ENCODE peak calls at places on chromosomes 4 and X, in seven cellular contexts. W, C, I, Z, F, Y and P are unnamed samples.

GRCh38 chr4:173448919-173449641 is 50.2 kb upstream of the SCRG1 start:
- DNase-seq in W (peak; percentile 45), C (no peak), I (no peak), Z (no peak), F (no peak), Y (no peak), P (no peak)

GRCh38 chrX:2689773-2690666 is 1.1 kb upstream of the CD99 start:
- DNase-seq in W (no peak), C (no peak), I (no peak), Z (no peak), F (no peak), Y (peak; percentile 66), P (no peak)

GRCh38 chr4:141713185-141713584 is 76.8 kb downstream of the IL15 start:
- DNase-seq in W (no peak), C (no peak), I (no peak), Z (no peak), F (no peak), Y (no peak), P (no peak)

GRCh38 chrX:144916785-144917184 is 330.5 kb upstream of the SPANXN1 start:
- DNase-seq in W (no peak), C (no peak), I (no peak), Z (no peak), F (no peak), Y (no peak), P (no peak)

GRCh38 chr4:24078347-24078962 is 188.6 kb upstream of the PPARGC1A start:
- DNase-seq in W (no peak), C (no peak), I (no peak), Z (no peak), F (no peak), Y (no peak), P (no peak)

GRCh38 chrX:134520860-134521390 is 61.0 kb downstream of the HPRT1 start:
- DNase-seq in W (peak; percentile 38), C (no peak), I (no peak), Z (no peak), F (no peak), Y (peak; percentile 84), P (no peak)

GRCh38 chr4:1099684-1100335 is 13.6 kb downstream of the RNF212 start:
- DNase-seq in W (no peak), C (no peak), I (no peak), Z (no peak), F (no peak), Y (no peak), P (no peak)

GRCh38 chr4:52657630-52658501 is 1.2 kb downstream of the USP46 start:
- DNase-seq in W (no peak), C (no peak), I (no peak), Z (no peak), F (no peak), Y (peak; percentile 64), P (no peak)

GRCh38 chr4:6425336-6425735 is 47.1 kb downstream of the PPP2R2C start:
- DNase-seq in W (no peak), C (no peak), I (no peak), Z (no peak), F (no peak), Y (peak; percentile 54), P (peak; percentile 21)

GRCh38 chrX:48540015-48540350 is 469 bp downstream of the TBC1D25 start:
- DNase-seq in W (no peak), C (peak; percentile 10), I (peak; percentile 35), Z (peak; percentile 49), F (peak; percentile 38), Y (no peak), P (peak; percentile 57)

GRCh38 chrX:130171446-130172126 is at the start of gene RAB33A:
- DNase-seq in W (no peak), C (peak; percentile 28), I (peak; percentile 17), Z (peak; percentile 24), F (peak; percentile 46), Y (peak; percentile 73), P (peak; percentile 20)

GRCh38 chr4:168183717-168184571 is 91.6 kb downstream of the ANXA10 start:
- DNase-seq in W (no peak), C (no peak), I (no peak), Z (no peak), F (no peak), Y (peak; percentile 44), P (no peak)

GRCh38 chrX:80876877-80877276 is 67.2 kb upstream of the BRWD3 start:
- DNase-seq in W (peak; percentile 12), C (no peak), I (no peak), Z (no peak), F (no peak), Y (peak; percentile 39), P (no peak)

GRCh38 chrX:41922125-41922521 is 1.2 kb downstream of the CASK start:
- DNase-seq in W (no peak), C (no peak), I (peak; percentile 1), Z (no peak), F (no peak), Y (peak; percentile 52), P (no peak)

GRCh38 chr4:5051210-5051691 is at the start of gene STK32B:
- DNase-seq in W (peak; percentile 31), C (no peak), I (no peak), Z (no peak), F (no peak), Y (peak; percentile 95), P (no peak)

GRCh38 chr4:181650033-181650825 is 593.0 kb upstream of the TENM3 start:
- DNase-seq in W (no peak), C (no peak), I (no peak), Z (no peak), F (no peak), Y (no peak), P (no peak)

GRCh38 chrX:85611926-85612325 is 232.5 kb upstream of the POF1B start:
- DNase-seq in W (no peak), C (no peak), I (no peak), Z (no peak), F (no peak), Y (no peak), P (no peak)

GRCh38 chr4:38371391-38371851 is 292.6 kb upstream of the KLF3 start:
- DNase-seq in W (no peak), C (no peak), I (no peak), Z (no peak), F (no peak), Y (peak; percentile 70), P (no peak)

GRCh38 chr4:1207603-1208265 is 35.4 kb upstream of the SPON2 start:
- DNase-seq in W (no peak), C (no peak), I (no peak), Z (no peak), F (no peak), Y (peak; percentile 99), P (no peak)

GRCh38 chr4:124067031-124067430 is 645.5 kb downstream of the ANKRD50 start:
- DNase-seq in W (no peak), C (no peak), I (no peak), Z (no peak), F (no peak), Y (no peak), P (no peak)

GRCh38 chrX:40358994-40359393 is 221.8 kb upstream of the ATP6AP2 start:
- DNase-seq in W (no peak), C (no peak), I (no peak), Z (no peak), F (no peak), Y (no peak), P (no peak)

GRCh38 chr4:84916233-84916632 is 50.3 kb downstream of the WDFY3 start:
- DNase-seq in W (no peak), C (no peak), I (no peak), Z (no peak), F (no peak), Y (no peak), P (no peak)

GRCh38 chr4:110231869-110232268 is 33.5 kb upstream of the ELOVL6 start:
- DNase-seq in W (no peak), C (no peak), I (no peak), Z (no peak), F (no peak), Y (peak; percentile 14), P (no peak)

GRCh38 chr4:118979712-118980111 is 91.1 kb downstream of the SYNPO2 start:
- DNase-seq in W (no peak), C (no peak), I (no peak), Z (no peak), F (no peak), Y (no peak), P (no peak)

GRCh38 chr4:89438102-89438831 is 130.7 kb upstream of the GPRIN3 start:
- DNase-seq in W (peak; percentile 5), C (peak; percentile 17), I (peak; percentile 12), Z (peak; percentile 28), F (peak; percentile 41), Y (peak; percentile 67), P (peak; percentile 34)

GRCh38 chr4:58843456-58843855 is 1733.3 kb upstream of the IGFBP7 start:
- DNase-seq in W (no peak), C (no peak), I (no peak), Z (no peak), F (no peak), Y (no peak), P (no peak)

GRCh38 chr4:32022071-32022470 is 1301.9 kb downstream of the PCDH7 start:
- DNase-seq in W (no peak), C (no peak), I (no peak), Z (no peak), F (no peak), Y (no peak), P (no peak)

GRCh38 chr4:24659241-24659961 is 75.0 kb upstream of the DHX15 start:
- DNase-seq in W (peak; percentile 39), C (no peak), I (no peak), Z (no peak), F (no peak), Y (no peak), P (no peak)

GRCh38 chrX:105752334-105752733 is 70.0 kb upstream of the NRK start:
- DNase-seq in W (peak; percentile 89), C (no peak), I (no peak), Z (no peak), F (no peak), Y (no peak), P (no peak)